ENCODE peak calls at places on chromosome X, in seven cellular contexts. V is H1, L is GM12891, M is K562, Y is GM12878, Q is SK-N-SH, S is HepG2. H is an unnamed sample.

GRCh38 chrX:140151316-140151715 is 186.0 kb upstream of the CXorf66 start:
- DNase-seq in V (no peak), Y (no peak), S (no peak), L (no peak), Q (no peak), M (no peak), H (no peak)

GRCh38 chrX:16191605-16192004 is 24.3 kb downstream of the MAGEB17 start:
- DNase-seq in L (no peak), V (no peak), S (no peak), Y (no peak), Q (no peak), M (no peak), H (no peak)

GRCh38 chrX:124791492-124792095 is 445.2 kb downstream of the SH2D1A start:
- DNase-seq in V (no peak), Q (no peak), S (no peak), Y (no peak), L (no peak), M (no peak), H (no peak)

GRCh38 chrX:71178908-71179307 is 34.3 kb downstream of the NLGN3 start:
- DNase-seq in M (peak), L (no peak), Y (peak), V (no peak), Q (peak), S (peak), H (no peak)

GRCh38 chrX:10208281-10208856 is 51.6 kb downstream of the CLCN4 start:
- DNase-seq in V (no peak), L (no peak), Q (no peak), S (no peak), M (no peak), Y (no peak), H (no peak)

GRCh38 chrX:116204947-116205346 is 34.4 kb downstream of the AGTR2 start:
- DNase-seq in Y (no peak), Q (peak), S (peak), L (no peak), V (no peak), M (no peak), H (no peak)

GRCh38 chrX:15916704-15917084 is 62.1 kb upstream of the AP1S2 start:
- DNase-seq in L (no peak), Q (no peak), Y (no peak), S (no peak), M (peak), V (no peak), H (no peak)

GRCh38 chrX:129654652-129655546 is at the start of gene APLN:
- DNase-seq in V (peak), Y (no peak), L (no peak), S (no peak), Q (peak), M (peak), H (no peak)

GRCh38 chrX:30196322-30196721 is 19.0 kb upstream of the MAGEB2 start:
- DNase-seq in S (no peak), V (no peak), L (no peak), Q (peak), Y (no peak), M (peak), H (no peak)

GRCh38 chrX:54748626-54749025 is 49.4 kb downstream of the ITIH6 start:
- DNase-seq in S (no peak), Y (no peak), Q (no peak), L (no peak), V (no peak), M (no peak), H (no peak)

GRCh38 chrX:276588-277171 is 4.5 kb upstream of the PLCXD1 start:
- DNase-seq in V (no peak), L (no peak), Y (no peak), M (peak), S (no peak), Q (peak), H (no peak)

GRCh38 chrX:118751950-118752783 is 24.8 kb downstream of the IL13RA1 start:
- DNase-seq in Y (peak), S (no peak), L (peak), M (no peak), Q (no peak), V (no peak), H (no peak)

GRCh38 chrX:12052109-12052508 is 86.2 kb upstream of the FRMPD4 start:
- DNase-seq in M (no peak), S (no peak), Y (no peak), V (no peak), Q (no peak), L (no peak), H (no peak)

GRCh38 chrX:101931104-101931493 is 728 bp downstream of the ZMAT1 start:
- DNase-seq in M (no peak), S (no peak), L (peak), Q (peak), Y (no peak), V (no peak), H (no peak)

GRCh38 chrX:2870650-2871049 is 41.9 kb downstream of the GYG2 start:
- DNase-seq in S (no peak), Y (no peak), M (no peak), L (no peak), Q (no peak), V (no peak), H (no peak)

GRCh38 chrX:129996120-129996519 is 13.7 kb downstream of the BCORL1 start:
- DNase-seq in Q (no peak), V (no peak), L (no peak), Y (no peak), S (no peak), M (peak), H (no peak)

GRCh38 chrX:69150294-69150960 is 14.8 kb downstream of the PJA1 start:
- DNase-seq in Q (peak), S (peak), Y (no peak), M (no peak), L (no peak), V (no peak), H (no peak)

GRCh38 chrX:32024072-32024471 is 952.2 kb upstream of the FTHL17 start:
- DNase-seq in Q (no peak), V (no peak), Y (no peak), M (no peak), S (no peak), L (no peak), H (no peak)

GRCh38 chrX:23729214-23729613 is 13.9 kb downstream of the ACOT9 start:
- DNase-seq in L (no peak), Y (no peak), V (no peak), S (no peak), M (no peak), Q (no peak), H (no peak)

GRCh38 chrX:38061335-38061734 is 55.0 kb downstream of the SYTL5 start:
- DNase-seq in M (peak), L (no peak), V (no peak), S (peak), Y (no peak), Q (no peak), H (no peak)

GRCh38 chrX:115553171-115553570 is 7.8 kb upstream of the PLS3 start:
- DNase-seq in Q (no peak), S (no peak), M (no peak), V (no peak), L (no peak), Y (no peak), H (no peak)

GRCh38 chrX:12997898-12998687 is 23.2 kb downstream of the TMSB4X start:
- DNase-seq in M (no peak), S (no peak), V (no peak), L (no peak), Y (no peak), Q (no peak), H (no peak)

GRCh38 chrX:82676386-82676785 is 831.7 kb upstream of the POU3F4 start:
- DNase-seq in M (peak), V (no peak), Y (no peak), Q (no peak), S (no peak), L (no peak), H (no peak)

GRCh38 chrX:96721398-96721797 is 36.8 kb downstream of the DIAPH2 start:
- DNase-seq in S (peak), M (no peak), V (no peak), Q (no peak), L (peak), Y (peak), H (peak)

GRCh38 chrX:51876441-51876840 is 17.0 kb upstream of the MAGED1 start:
- DNase-seq in M (no peak), Y (no peak), S (no peak), V (no peak), L (no peak), Q (no peak), H (no peak)

GRCh38 chrX:107718156-107718621 is 57.4 kb downstream of the TSC22D3 start:
- DNase-seq in V (peak), L (no peak), Y (no peak), M (peak), Q (peak), S (peak), H (no peak)
- TF ChIP-seq POLR2AphosphoS5 in V (no peak), L (no peak), Y (no peak), M (no peak), Q (no peak), S (no peak), H (no peak)

GRCh38 chrX:28189011-28189410 is 207.8 kb upstream of the DCAF8L1 start:
- DNase-seq in M (no peak), Q (no peak), Y (no peak), V (no peak), S (no peak), L (no peak), H (no peak)
- TF ChIP-seq TAF1 in M (no peak), Q (no peak), Y (no peak), V (no peak), S (no peak), L (no peak), H (no peak)

DNA sequence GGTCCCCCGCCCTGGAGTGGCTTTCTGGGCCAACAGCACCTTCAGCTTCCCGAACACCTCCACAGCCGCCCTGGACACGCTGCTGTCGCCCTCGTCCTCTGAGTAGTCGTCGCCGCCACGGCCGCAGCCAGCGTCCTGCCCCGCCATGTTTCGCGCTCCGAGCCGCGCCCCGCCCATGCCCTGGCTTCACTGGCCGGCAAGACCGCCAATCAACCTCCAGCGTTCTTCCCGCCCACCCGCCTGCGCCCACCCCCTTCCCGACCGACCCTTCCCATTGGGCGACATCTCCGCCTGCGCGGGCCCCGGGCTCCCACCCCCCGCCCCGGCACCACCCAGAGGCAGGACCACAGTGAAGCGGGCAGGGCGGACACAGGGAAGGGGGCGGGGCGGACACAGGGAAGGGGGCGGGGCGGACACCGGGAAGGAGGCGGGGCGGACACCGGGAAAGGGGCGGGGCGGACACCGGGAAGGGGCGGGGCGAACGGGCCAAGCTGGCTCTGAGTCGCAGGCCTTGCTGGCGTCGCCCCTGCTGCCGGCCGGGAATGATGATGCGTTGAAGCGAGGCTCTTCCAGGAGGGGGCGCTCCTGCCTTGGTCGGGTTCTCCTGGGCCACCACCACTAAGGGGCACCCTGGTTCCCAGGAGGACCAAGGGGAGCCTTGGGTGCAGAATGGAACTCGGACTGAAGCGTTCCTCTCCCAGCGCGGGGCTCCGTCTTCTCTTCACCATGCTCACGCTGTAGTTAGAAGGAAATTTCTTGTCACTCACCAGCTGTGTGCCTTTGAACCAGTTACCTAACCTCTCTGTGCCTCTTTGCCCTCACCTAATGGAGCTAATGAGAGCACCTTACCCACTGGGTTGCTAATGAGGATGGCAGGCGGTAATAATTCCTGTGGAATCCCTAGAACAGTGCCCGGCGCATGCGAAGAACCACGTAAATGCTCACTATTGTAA is at the start of gene HAUS7:
- DNase-seq in Q (peak), Y (peak), V (peak), L (peak), M (peak), S (peak), H (peak)
- TF ChIP-seq POLR2AphosphoS5 in Q (no peak), Y (no peak), V (peak), L (no peak), M (no peak), S (no peak), H (no peak)

DNA sequence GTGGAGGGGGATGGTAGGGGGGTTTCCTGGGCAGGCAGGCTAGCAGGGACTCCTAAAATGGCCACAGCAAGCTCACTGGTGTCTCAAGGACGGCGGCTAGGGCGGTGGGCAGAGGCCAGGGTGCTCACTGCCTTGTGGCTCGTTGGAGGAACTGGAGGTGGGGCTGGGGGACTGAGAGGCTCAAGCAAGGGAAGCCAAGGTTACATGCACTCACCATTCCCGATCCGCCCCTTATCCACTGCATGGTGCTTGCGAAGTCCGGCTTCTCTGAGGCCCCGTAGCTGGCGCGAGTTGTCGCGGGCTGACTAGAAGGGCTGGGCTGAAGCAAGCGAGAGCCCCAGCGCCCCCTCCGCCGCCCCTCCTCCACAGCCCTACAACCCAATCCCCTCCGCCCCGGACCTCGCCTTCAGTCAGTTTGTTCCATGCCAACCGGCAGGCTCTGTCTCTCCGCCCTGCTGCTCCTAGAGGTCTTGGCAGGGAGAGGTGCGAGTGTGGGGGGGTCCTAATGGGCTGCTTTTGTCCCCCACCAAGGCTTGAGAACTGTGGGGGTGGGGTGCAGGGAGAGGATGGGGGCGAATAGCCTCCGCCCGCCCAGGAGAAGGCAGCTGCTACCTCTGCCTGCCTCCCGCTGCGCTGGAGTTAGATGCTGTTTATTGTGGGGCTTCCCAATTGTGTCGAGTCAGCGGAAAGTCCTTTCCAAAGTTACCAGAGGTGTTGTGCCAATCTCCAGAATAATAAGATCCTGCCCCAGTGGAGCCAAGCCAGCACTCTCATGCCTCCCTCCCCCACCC is at the start of gene ARHGEF9:
- DNase-seq in L (no peak), Y (no peak), S (no peak), V (peak), Q (peak), M (no peak), H (peak)
- TF ChIP-seq TAF1 in L (no peak), Y (no peak), S (no peak), V (peak), Q (no peak), M (no peak), H (no peak)

DNA sequence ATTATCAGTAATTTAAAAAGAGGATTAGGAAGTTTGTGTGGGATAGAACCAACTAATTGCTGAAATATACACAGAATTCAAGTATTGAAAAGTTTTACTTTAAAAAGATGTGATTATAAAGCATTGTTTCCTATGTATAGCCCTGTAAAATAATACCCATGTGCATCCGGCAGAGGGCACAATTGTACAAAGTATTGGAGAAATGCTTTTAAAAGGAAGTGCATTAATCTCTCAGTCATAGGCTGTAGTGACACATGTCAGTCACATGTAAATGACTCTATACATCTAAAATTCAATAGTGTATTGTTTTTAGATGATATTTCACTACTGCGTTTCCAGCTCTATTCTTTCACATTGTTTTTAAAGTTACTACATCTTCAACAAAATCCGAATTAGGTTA is 9.7 kb upstream of the GEMIN8 start:
- DNase-seq in Q (peak), L (no peak), M (peak), S (peak), V (no peak), Y (no peak), H (no peak)
- TF ChIP-seq POLR2AphosphoS5 in Q (no peak), L (no peak), M (no peak), S (no peak), V (no peak), Y (no peak), H (no peak)

DNA sequence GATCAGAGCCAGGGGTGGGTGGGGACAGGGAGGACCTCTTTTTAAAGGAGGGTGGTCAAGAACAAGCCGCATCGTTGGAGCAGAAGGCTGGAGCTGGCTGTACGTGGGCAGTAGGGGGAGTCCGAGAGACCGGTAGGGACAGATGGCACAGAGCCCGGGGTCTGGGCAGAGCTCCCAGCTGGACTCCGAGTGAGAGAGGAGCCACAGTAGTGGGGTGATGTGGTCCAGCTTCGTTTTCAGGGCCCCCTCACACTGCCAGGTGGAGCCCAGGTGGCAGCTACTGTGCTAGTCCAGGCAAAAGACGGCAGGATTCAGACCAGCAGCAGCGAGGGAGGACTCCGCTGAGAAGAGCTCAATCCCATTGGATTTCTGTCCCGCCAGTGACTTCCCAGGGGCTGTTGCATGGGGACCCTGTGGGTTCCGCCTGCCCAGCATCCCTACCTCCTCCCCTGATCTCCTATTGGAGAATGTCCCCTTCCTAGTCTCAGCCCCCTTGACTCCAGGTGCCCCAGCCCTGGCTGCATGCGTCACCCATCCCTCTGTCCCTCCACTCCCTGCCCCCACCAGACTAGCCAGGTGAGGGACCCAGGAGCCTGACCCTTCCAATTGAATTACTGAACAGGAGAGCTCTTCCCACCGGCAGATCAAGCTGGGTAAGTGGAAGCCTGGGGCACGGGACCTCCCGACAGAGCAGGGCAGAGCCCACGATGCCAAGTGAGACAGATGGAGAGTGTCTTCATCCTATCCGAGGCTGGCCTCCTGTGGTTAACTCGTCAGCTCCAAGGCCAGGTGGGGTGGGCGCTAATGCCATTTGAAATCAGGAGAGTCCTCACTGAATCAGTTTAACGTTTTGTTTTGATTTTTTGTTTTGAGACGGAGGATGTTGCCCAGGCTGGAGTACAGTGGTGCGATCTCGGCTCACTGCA is 2.9 kb downstream of the ARHGAP4 start:
- DNase-seq in V (no peak), S (no peak), Q (peak), L (no peak), M (no peak), Y (no peak), H (no peak)
- TF ChIP-seq TAF1 in V (no peak), S (no peak), Q (no peak), L (no peak), M (no peak), Y (no peak), H (no peak)

H was measured in GM12892.